ENCODE peak calls at places on chromosome 16, in five cellular contexts. Z is left ventricle myocardium inferior, D is IMR-90, H is thoracic aorta, N is prostate gland. E is an unnamed sample.

GRCh38 chr16:90020838-90021382 is 1.7 kb upstream of the DBNDD1 start:
- DNase-seq in Z (no peak), D (peak; percentile 76), H (no peak), N (no peak), E (peak; percentile 57)

GRCh38 chr16:81445143-81445922 is 725 bp downstream of the CMIP start:
- DNase-seq in Z (no peak), D (peak; percentile 19), H (no peak), N (no peak), E (peak; percentile 35)

GRCh38 chr16:54458923-54459322 is 172.3 kb upstream of the IRX3 start:
- DNase-seq in Z (no peak), D (no peak), H (no peak), N (no peak), E (no peak)

GRCh38 chr16:50266337-50267091 is at the start of gene ADCY7:
- DNase-seq in Z (peak; percentile 69), D (peak; percentile 78), H (no peak), N (no peak), E (peak; percentile 86)

GRCh38 chr16:30065943-30066881 is 652 bp downstream of the ALDOA start:
- DNase-seq in Z (no peak), D (peak; percentile 70), H (no peak), N (no peak), E (no peak)

GRCh38 chr16:10558746-10559641 is 21.4 kb downstream of the EMP2 start:
- DNase-seq in Z (peak; percentile 77), D (no peak), H (peak; percentile 68), N (peak; percentile 14), E (peak; percentile 43)

GRCh38 chr16:69324585-69325253 is 5.7 kb downstream of the PDF start:
- DNase-seq in Z (no peak), D (no peak), H (no peak), N (no peak), E (no peak)

GRCh38 chr16:64830653-64831052 is 291.2 kb downstream of the CDH11 start:
- DNase-seq in Z (no peak), D (peak; percentile 87), H (no peak), N (no peak), E (peak; percentile 38)

GRCh38 chr16:83068686-83069085 is 441.9 kb downstream of the CDH13 start:
- DNase-seq in Z (no peak), D (peak; percentile 46), H (no peak), N (no peak), E (peak; percentile 54)

GRCh38 chr16:15434425-15435215 is at the start of gene BMERB1:
- DNase-seq in Z (peak; percentile 74), D (peak; percentile 71), H (peak; percentile 25), N (no peak), E (peak; percentile 83)

GRCh38 chr16:86428729-86429472 is 81.4 kb upstream of the FOXF1 start:
- DNase-seq in Z (peak; percentile 26), D (no peak), H (no peak), N (no peak), E (no peak)

GRCh38 chr16:50259334-50260205 is 6.8 kb upstream of the ADCY7 start:
- DNase-seq in Z (peak; percentile 73), D (no peak), H (no peak), N (no peak), E (peak; percentile 33)

GRCh38 chr16:13421726-13422125 is 498.2 kb upstream of the ERCC4 start:
- DNase-seq in Z (no peak), D (no peak), H (no peak), N (no peak), E (peak; percentile 12)

GRCh38 chr16:26598061-26598460 is 468.7 kb upstream of the C16orf82 start:
- DNase-seq in Z (no peak), D (no peak), H (no peak), N (no peak), E (no peak)

GRCh38 chr16:61946019-61946418 is 90.2 kb downstream of the CDH8 start:
- DNase-seq in Z (no peak), D (no peak), H (no peak), N (no peak), E (no peak)

DNA sequence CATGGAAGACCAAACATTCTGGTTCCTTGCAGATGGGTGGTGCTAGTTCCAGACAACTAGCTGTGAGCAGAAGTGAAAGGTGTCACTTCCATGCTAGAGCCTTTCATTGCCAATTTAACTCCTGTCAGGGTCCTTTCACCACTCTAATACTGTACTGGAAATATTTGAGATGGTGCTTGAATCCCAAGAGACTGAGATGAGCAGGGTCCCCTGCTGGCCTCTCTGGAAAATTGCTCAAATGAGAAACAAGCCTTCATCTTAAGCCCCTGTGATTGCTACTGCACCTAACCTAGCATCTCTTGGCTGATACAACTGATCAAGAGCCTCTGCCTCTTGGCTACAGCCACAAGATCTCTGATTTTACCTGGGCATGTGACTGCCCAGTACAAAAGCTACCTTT is 7.4 kb upstream of the VAC14 start:
- DNase-seq in Z (no peak), D (no peak), H (no peak), N (no peak), E (no peak)
- TF ChIP-seq CTCF in Z (no peak), D (no peak), H (no peak), N (no peak), E (peak; percentile 26)

GRCh38 chr16:19881783-19882182 is 2.9 kb downstream of the GPRC5B start:
- DNase-seq in Z (no peak), D (no peak), H (no peak), N (no peak), E (no peak)
- H3K4me3 ChIP-seq in Z (peak overlapping the region; percentile 93), D (no peak overlapping the region), H (no peak overlapping the region), N (no peak overlapping the region), E (no peak overlapping the region)

GRCh38 chr16:2205967-2206313 is 686 bp downstream of the MLST8 start:
- DNase-seq in Z (no peak), D (no peak), H (no peak), N (no peak), E (no peak)

GRCh38 chr16:2204727-2205103 is 539 bp upstream of the MLST8 start:
- DNase-seq in Z (no peak), D (no peak), H (no peak), N (no peak), E (no peak)

GRCh38 chr16:2206780-2207433 is 1.7 kb downstream of the MLST8 start:
- DNase-seq in Z (no peak), D (no peak), H (no peak), N (no peak), E (no peak)

GRCh38 chr16:2206420-2206779 is 1.1 kb downstream of the MLST8 start:
- DNase-seq in Z (no peak), D (no peak), H (no peak), N (no peak), E (no peak)

DNA sequence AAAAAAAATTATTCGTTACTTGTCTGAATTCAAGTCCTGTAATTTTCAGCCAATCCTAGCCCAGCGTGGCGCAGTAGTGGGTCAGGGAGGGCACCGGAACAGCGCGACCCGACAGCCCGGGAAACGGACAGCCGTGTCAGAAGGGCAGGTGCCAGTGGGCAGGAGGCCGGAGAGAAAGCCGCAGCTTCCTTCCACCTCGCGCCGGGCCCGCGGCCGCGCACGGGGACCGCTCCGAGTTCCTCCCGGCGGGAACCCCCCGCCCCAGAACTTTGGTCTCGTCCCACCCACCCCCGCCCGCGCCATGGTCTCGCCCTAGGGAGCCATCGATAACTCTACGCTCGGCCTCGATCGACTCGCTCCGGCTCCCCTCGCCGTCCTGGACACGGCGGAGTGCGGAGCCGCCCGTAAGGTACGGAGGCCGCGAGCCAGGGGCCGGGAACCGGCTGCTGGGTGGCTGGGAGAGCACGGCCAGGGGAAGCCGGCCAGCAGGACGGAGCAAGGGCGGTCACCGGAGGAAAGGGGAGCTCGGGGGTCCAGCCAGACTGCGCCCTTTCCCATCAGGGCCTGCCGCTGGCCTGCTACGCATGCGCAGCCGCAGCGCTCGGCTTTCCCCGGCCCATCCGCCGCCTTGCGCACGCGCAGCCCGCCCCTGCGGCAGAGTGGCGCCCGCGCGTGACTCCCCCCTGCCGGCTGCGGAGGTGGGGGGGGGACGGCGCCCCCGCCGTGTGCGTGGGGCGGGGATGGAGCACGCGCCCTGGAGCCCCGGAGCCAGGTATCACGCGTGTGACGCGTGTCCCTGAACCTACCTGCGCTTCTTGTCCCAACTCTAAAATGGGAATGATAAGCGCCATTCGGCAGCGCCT is at the start of gene MLST8:
- DNase-seq in Z (peak; percentile 88), D (peak; percentile 80), H (peak; percentile 21), N (peak; percentile 74), E (peak; percentile 89)
- TF ChIP-seq CTCF in Z (peak; percentile 28), D (peak; percentile 14), H (peak; percentile 24), N (no peak), E (no peak)

GRCh38 chr16:58280846-58281301 is 14.0 kb downstream of the PRSS54 start:
- DNase-seq in Z (no peak), D (no peak), H (no peak), N (no peak), E (peak; percentile 63)
- H3K4me3 ChIP-seq in Z (no peak overlapping the region), D (no peak overlapping the region), H (no peak overlapping the region), N (no peak overlapping the region), E (no peak overlapping the region)

GRCh38 chr16:28573738-28574718 is 20.3 kb downstream of the SGF29 start:
- DNase-seq in Z (no peak), D (no peak), H (no peak), N (no peak), E (no peak)
- TF ChIP-seq CTCF in Z (no peak), D (no peak), H (no peak), N (no peak), E (no peak)

DNA sequence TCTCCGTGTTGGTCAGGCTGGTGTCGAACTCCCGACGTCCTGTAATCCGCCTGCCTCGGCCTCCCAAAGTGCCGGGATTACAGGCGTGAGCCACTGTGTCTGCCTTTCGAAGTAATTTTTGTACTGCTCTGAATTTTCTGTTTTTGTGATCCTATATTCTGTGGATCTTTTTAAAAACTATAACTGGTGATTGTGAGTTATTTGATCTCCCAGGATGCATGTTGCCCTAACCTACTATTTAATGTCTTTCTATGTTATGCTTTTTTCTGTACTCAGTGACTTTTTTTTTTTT is 2.5 kb downstream of the RSPRY1 start:
- DNase-seq in Z (no peak), D (no peak), H (no peak), N (no peak), E (no peak)
- H3K4me3 ChIP-seq in Z (no peak overlapping the region), D (no peak overlapping the region), H (no peak overlapping the region), N (no peak overlapping the region), E (no peak overlapping the region)

GRCh38 chr16:88755745-88756443 is 29.1 kb downstream of the PIEZO1 start:
- DNase-seq in Z (no peak), D (no peak), H (no peak), N (no peak), E (no peak)
- TF ChIP-seq CTCF in Z (no peak), D (no peak), H (no peak), N (no peak), E (no peak)